ENCODE peak calls at places on chromosome 1, in ten cellular contexts. X is WTC11, O is thoracic aorta, Y is IMR-90, I is suprapubic skin, F is GM12865, W is body of pancreas, V is GM10248, Q is heart right ventricle, S is fibroblast of lung. T is an unnamed sample.

GRCh38 chr1:156006666-156007376 is 13.9 kb downstream of the SSR2 start:
- DNase-seq in V (no peak), Y (no peak), I (no peak), Q (no peak), O (no peak), S (no peak), F (no peak), W (no peak), X (no peak), T (no peak)

GRCh38 chr1:156291226-156292061 is 4.0 kb downstream of the GLMP start:
- DNase-seq in W (peak), O (peak), F (no peak), Q (peak), I (peak), V (peak), S (peak), X (peak), Y (peak), T (peak)

GRCh38 chr1:117904485-117904884 is 24.9 kb downstream of the GDAP2 start:
- DNase-seq in O (no peak), I (no peak), W (no peak), Y (no peak), V (no peak), F (no peak), S (no peak), X (no peak), Q (no peak), T (no peak)

GRCh38 chr1:7921766-7922165 is 18.9 kb downstream of the TNFRSF9 start:
- DNase-seq in Q (no peak), X (no peak), Y (peak), F (no peak), W (no peak), I (no peak), O (no peak), S (no peak), V (no peak), T (no peak)

GRCh38 chr1:113660053-113660452 is 99.2 kb downstream of the PHTF1 start:
- DNase-seq in W (no peak), Q (no peak), O (no peak), F (no peak), I (no peak), X (no peak), V (no peak), Y (no peak), S (no peak), T (no peak)

GRCh38 chr1:39409055-39409816 is 82.2 kb upstream of the BMP8A start:
- DNase-seq in O (no peak), I (peak), Q (peak), Y (peak), F (no peak), W (peak), V (no peak), X (peak), S (peak), T (no peak)

GRCh38 chr1:98068016-98068415 is 147.2 kb upstream of the DPYD start:
- DNase-seq in S (no peak), W (no peak), Q (no peak), O (no peak), I (no peak), Y (no peak), V (no peak), F (no peak), X (no peak), T (no peak)

GRCh38 chr1:161227196-161227871 is 1.5 kb downstream of the TOMM40L start:
- DNase-seq in V (peak), I (peak), F (peak), S (peak), X (peak), W (peak), Q (peak), O (no peak), Y (peak), T (peak)

GRCh38 chr1:159429074-159429861 is 2.7 kb upstream of the OR10J4 start:
- DNase-seq in I (no peak), W (no peak), Q (no peak), F (no peak), V (no peak), O (no peak), Y (peak), X (no peak), S (peak), T (no peak)
- TF ChIP-seq CTCF in I (no peak), W (no peak), Q (no peak), F (no peak), V (no peak), O (no peak), Y (no peak), X (no peak), S (no peak), T (no peak)

GRCh38 chr1:210250998-210251679 is 18.5 kb downstream of the SERTAD4 start:
- DNase-seq in Y (no peak), I (no peak), F (peak), W (peak), Q (peak), O (no peak), S (no peak), V (no peak), X (peak), T (peak)
- TF ChIP-seq CTCF in Y (no peak), I (no peak), F (no peak), W (no peak), Q (no peak), O (no peak), S (no peak), V (no peak), X (no peak), T (peak)

DNA sequence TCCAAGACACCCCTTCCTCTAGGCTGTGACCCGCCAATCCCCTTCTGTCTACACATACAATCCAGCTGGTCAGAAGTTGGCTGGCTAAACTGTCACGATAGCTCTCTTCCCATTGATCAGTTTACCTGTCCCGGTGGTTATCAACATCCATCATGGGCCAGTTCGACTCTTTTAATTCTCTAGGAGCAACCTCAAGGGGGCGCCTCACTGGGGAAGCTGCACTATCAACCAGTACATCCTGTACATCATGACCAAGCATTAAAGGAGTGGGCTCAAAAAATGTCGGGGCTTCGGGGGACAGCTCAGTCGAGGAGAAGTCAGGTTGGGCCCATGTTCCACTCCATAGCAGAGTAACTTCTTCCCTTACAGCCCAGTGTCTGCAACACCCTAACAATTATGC is 53.2 kb upstream of the B3GALNT2 start:
- DNase-seq in W (no peak), O (no peak), I (no peak), V (no peak), S (no peak), F (no peak), Y (no peak), Q (no peak), X (peak), T (no peak)
- TF ChIP-seq CTCF in W (no peak), O (no peak), I (no peak), V (no peak), S (no peak), F (peak), Y (no peak), Q (no peak), X (peak), T (peak)

DNA sequence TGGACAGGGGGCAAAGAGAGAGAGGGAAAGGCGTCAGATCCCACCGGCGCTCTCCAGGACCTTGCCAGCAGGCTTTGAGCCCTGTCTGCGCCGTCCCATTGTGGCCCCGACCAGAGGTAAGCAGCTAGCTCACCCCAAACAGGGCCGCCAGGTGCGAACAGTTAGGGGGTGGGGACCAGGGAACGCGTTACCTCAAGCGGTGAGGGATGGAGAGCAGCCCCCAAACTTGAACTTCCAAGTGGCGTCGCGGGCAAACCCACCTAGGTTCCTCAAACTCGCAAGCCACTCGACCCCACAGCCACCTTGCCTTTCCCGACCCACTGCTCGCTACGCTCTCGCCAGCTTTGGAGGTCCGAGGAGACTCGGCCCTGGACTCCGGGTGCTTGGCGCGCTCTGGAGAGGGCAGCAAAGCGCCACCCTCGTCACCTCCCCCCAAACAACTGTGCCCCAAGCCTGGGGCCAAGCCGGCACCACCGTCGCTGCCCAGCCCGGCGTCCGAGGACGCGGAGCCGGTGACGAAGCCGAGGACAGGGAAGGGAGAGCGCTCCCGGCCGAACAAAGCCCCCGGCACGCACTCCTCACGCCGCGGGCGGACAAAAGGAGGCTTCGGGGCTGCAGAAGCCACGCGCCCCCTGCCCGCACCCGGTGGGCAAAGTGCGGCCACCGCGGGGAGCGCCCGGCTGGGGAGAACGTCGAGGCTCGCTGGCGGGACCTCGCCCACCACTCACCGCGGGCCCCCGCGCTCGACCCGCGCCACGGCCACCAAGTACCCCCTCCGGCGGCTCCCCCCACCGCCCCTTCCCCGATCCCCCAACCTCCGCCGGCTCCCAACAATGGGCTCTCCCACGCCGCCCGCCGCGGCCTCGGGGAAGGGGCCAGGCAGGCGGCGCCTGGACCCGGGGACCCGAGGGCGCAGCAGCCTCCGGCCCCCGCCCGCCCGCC is 984 bp downstream of the SSBP3 start:
- DNase-seq in Q (no peak), X (peak), W (peak), S (no peak), V (no peak), Y (no peak), I (no peak), O (no peak), F (peak), T (no peak)
- TF ChIP-seq CTCF in Q (no peak), X (no peak), W (no peak), S (no peak), V (no peak), Y (no peak), I (no peak), O (no peak), F (no peak), T (no peak)

DNA sequence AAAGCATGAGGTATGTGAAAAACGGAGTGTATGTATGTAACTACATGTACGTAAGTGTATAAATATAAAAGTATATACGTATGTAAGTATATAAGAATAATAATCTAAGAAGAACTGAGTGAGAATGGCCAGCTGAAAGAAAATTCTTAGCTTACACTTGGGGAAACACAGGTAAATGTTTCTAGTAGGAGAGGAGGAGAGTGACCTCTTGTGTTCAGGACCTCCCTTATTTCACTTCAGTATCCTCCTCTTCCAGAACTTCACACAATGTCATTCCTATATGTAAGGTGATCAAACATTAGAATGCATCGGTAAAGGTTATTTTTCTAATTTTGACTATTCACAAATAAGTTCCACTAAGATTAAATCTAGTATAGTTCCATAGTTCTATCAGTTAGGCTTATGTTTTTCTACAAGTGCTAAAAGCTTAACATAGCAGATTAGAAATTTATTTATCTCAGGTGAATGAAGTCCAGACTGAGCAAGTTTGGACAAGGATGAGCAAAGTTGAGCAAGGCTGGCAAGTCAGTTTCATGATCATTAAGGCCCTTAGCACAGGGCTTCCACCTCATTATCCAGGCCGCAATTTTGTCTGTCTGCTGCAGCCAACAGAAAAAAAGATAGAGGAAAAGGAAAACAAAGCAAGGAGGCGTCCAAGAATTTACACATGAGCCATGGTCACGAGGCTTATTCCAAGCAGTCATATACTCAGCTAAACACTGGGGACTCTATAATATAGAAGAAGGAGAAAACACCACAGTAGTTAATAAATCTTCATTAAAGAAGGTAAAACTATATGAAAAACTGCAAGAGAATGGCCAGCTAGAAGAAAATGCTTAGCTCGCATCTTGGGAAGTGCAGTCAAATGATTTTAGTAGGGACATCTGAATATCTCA is 7.1 kb upstream of the MROH9 start:
- DNase-seq in O (no peak), F (no peak), Q (no peak), S (no peak), I (no peak), Y (no peak), V (no peak), X (no peak), W (no peak), T (no peak)
- TF ChIP-seq CTCF in O (no peak), F (no peak), Q (no peak), S (no peak), I (no peak), Y (no peak), V (peak), X (no peak), W (no peak), T (peak)